ENCODE peak calls at places on chromosome 9, in ten cellular contexts. One of them, this sample, is unnamed.

GRCh38 chr9:6498982-6499381 is 86.0 kb downstream of the UHRF2 start:
- DNase-seq in sigmoid colon: no peak
- DNase-seq in adrenal gland: no peak
- DNase-seq in GM06990: no peak
- DNase-seq in cardiac muscle cell: peak
- DNase-seq in psoas muscle: no peak
- DNase-seq in fibroblast of the aortic adventitia: peak
- DNase-seq in A549: no peak
- DNase-seq in mucosa of descending colon: no peak
- DNase-seq in astrocyte of the spinal cord: peak
- DNase-seq in this sample: peak

GRCh38 chr9:91680129-91680528 is 256.5 kb upstream of the NFIL3 start:
- DNase-seq in sigmoid colon: no peak
- DNase-seq in adrenal gland: no peak
- DNase-seq in GM06990: no peak
- DNase-seq in cardiac muscle cell: no peak
- DNase-seq in psoas muscle: no peak
- DNase-seq in fibroblast of the aortic adventitia: peak
- DNase-seq in A549: no peak
- DNase-seq in mucosa of descending colon: no peak
- DNase-seq in astrocyte of the spinal cord: no peak
- DNase-seq in this sample: no peak

GRCh38 chr9:110536802-110537201 is 42.7 kb downstream of the SVEP1 start:
- DNase-seq in sigmoid colon: no peak
- DNase-seq in adrenal gland: no peak
- DNase-seq in GM06990: no peak
- DNase-seq in cardiac muscle cell: peak
- DNase-seq in psoas muscle: no peak
- DNase-seq in fibroblast of the aortic adventitia: peak
- DNase-seq in A549: no peak
- DNase-seq in mucosa of descending colon: no peak
- DNase-seq in astrocyte of the spinal cord: peak
- DNase-seq in this sample: peak

GRCh38 chr9:12748016-12748415 is 26.8 kb upstream of the LURAP1L start:
- DNase-seq in sigmoid colon: no peak
- DNase-seq in adrenal gland: no peak
- DNase-seq in GM06990: no peak
- DNase-seq in cardiac muscle cell: no peak
- DNase-seq in psoas muscle: no peak
- DNase-seq in fibroblast of the aortic adventitia: peak
- DNase-seq in A549: no peak
- DNase-seq in mucosa of descending colon: no peak
- DNase-seq in astrocyte of the spinal cord: peak
- DNase-seq in this sample: peak

GRCh38 chr9:31168161-31168560 is 1216.3 kb upstream of the ACO1 start:
- DNase-seq in sigmoid colon: no peak
- DNase-seq in adrenal gland: no peak
- DNase-seq in GM06990: no peak
- DNase-seq in cardiac muscle cell: no peak
- DNase-seq in psoas muscle: no peak
- DNase-seq in fibroblast of the aortic adventitia: no peak
- DNase-seq in A549: no peak
- DNase-seq in mucosa of descending colon: no peak
- DNase-seq in astrocyte of the spinal cord: no peak
- DNase-seq in this sample: no peak

GRCh38 chr9:112831281-112831851 is 59.3 kb downstream of the SLC46A2 start:
- DNase-seq in sigmoid colon: no peak
- DNase-seq in adrenal gland: peak
- DNase-seq in GM06990: no peak
- DNase-seq in cardiac muscle cell: peak
- DNase-seq in psoas muscle: peak
- DNase-seq in fibroblast of the aortic adventitia: peak
- DNase-seq in A549: no peak
- DNase-seq in mucosa of descending colon: peak
- DNase-seq in astrocyte of the spinal cord: peak
- DNase-seq in this sample: peak

GRCh38 chr9:134928796-134929559 is 11.3 kb upstream of the FCN1 start:
- DNase-seq in sigmoid colon: peak
- DNase-seq in adrenal gland: peak
- DNase-seq in GM06990: no peak
- DNase-seq in cardiac muscle cell: no peak
- DNase-seq in psoas muscle: peak
- DNase-seq in fibroblast of the aortic adventitia: no peak
- DNase-seq in A549: no peak
- DNase-seq in mucosa of descending colon: no peak
- DNase-seq in astrocyte of the spinal cord: no peak
- DNase-seq in this sample: no peak

GRCh38 chr9:109017493-109017892 is 4.2 kb upstream of the CTNNAL1 start:
- DNase-seq in sigmoid colon: no peak
- DNase-seq in adrenal gland: no peak
- DNase-seq in GM06990: peak
- DNase-seq in cardiac muscle cell: no peak
- DNase-seq in psoas muscle: no peak
- DNase-seq in fibroblast of the aortic adventitia: no peak
- DNase-seq in A549: no peak
- DNase-seq in mucosa of descending colon: no peak
- DNase-seq in astrocyte of the spinal cord: no peak
- DNase-seq in this sample: no peak

GRCh38 chr9:70061776-70062175 is 18.1 kb downstream of the MAMDC2 start:
- DNase-seq in sigmoid colon: no peak
- DNase-seq in adrenal gland: no peak
- DNase-seq in GM06990: no peak
- DNase-seq in cardiac muscle cell: no peak
- DNase-seq in psoas muscle: no peak
- DNase-seq in fibroblast of the aortic adventitia: peak
- DNase-seq in A549: no peak
- DNase-seq in mucosa of descending colon: no peak
- DNase-seq in astrocyte of the spinal cord: peak
- DNase-seq in this sample: no peak

GRCh38 chr9:129183495-129184308 is 5.6 kb upstream of the IER5L start:
- DNase-seq in sigmoid colon: no peak
- DNase-seq in adrenal gland: no peak
- DNase-seq in GM06990: no peak
- DNase-seq in cardiac muscle cell: no peak
- DNase-seq in psoas muscle: no peak
- DNase-seq in fibroblast of the aortic adventitia: no peak
- DNase-seq in A549: no peak
- DNase-seq in mucosa of descending colon: no peak
- DNase-seq in astrocyte of the spinal cord: no peak
- DNase-seq in this sample: no peak

GRCh38 chr9:121779381-121780117 is 128.1 kb downstream of the DAB2IP start:
- DNase-seq in sigmoid colon: peak
- DNase-seq in adrenal gland: no peak
- DNase-seq in GM06990: no peak
- DNase-seq in cardiac muscle cell: no peak
- DNase-seq in psoas muscle: no peak
- DNase-seq in fibroblast of the aortic adventitia: no peak
- DNase-seq in A549: no peak
- DNase-seq in mucosa of descending colon: no peak
- DNase-seq in astrocyte of the spinal cord: peak
- DNase-seq in this sample: no peak

GRCh38 chr9:113350937-113351336 is 1.6 kb downstream of the BSPRY start:
- DNase-seq in sigmoid colon: no peak
- DNase-seq in adrenal gland: no peak
- DNase-seq in GM06990: no peak
- DNase-seq in cardiac muscle cell: no peak
- DNase-seq in psoas muscle: no peak
- DNase-seq in fibroblast of the aortic adventitia: no peak
- DNase-seq in A549: no peak
- DNase-seq in mucosa of descending colon: no peak
- DNase-seq in astrocyte of the spinal cord: no peak
- DNase-seq in this sample: no peak

GRCh38 chr9:117153021-117153420 is 261.8 kb downstream of the ASTN2 start:
- DNase-seq in sigmoid colon: no peak
- DNase-seq in adrenal gland: no peak
- DNase-seq in GM06990: no peak
- DNase-seq in cardiac muscle cell: no peak
- DNase-seq in psoas muscle: no peak
- DNase-seq in fibroblast of the aortic adventitia: no peak
- DNase-seq in A549: no peak
- DNase-seq in mucosa of descending colon: no peak
- DNase-seq in astrocyte of the spinal cord: peak
- DNase-seq in this sample: no peak
- TF ChIP-seq CTCF in sigmoid colon: no peak
- TF ChIP-seq CTCF in adrenal gland: no peak
- TF ChIP-seq CTCF in GM06990: no peak
- TF ChIP-seq CTCF in cardiac muscle cell: no peak
- TF ChIP-seq CTCF in psoas muscle: no peak
- TF ChIP-seq CTCF in fibroblast of the aortic adventitia: no peak
- TF ChIP-seq CTCF in A549: no peak
- TF ChIP-seq CTCF in mucosa of descending colon: no peak
- TF ChIP-seq CTCF in astrocyte of the spinal cord: no peak
- TF ChIP-seq CTCF in this sample: no peak

DNA sequence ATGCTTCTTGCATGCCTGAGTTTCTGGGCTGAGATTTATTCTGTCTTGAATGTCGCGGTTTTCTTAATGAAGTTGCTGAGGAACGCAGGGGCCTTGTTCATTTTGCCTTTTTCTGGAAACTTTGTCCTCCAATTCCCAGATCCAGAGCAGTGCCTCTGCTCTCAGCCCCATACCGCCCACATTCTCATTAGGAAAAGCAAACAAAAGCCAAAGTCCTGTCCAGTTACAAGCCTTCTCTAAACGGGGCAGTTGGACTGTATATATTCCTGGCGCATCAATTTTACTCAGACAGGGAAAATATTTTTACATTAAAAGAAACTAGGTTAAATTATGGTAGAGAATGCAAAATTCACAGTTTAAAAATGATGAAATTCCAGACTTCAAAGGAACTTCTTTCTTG is 1.2 kb upstream of the PSAT1 start:
- DNase-seq in sigmoid colon: no peak
- DNase-seq in adrenal gland: no peak
- DNase-seq in GM06990: no peak
- DNase-seq in cardiac muscle cell: peak
- DNase-seq in psoas muscle: no peak
- DNase-seq in fibroblast of the aortic adventitia: peak
- DNase-seq in A549: no peak
- DNase-seq in mucosa of descending colon: no peak
- DNase-seq in astrocyte of the spinal cord: no peak
- DNase-seq in this sample: no peak
- H3K4me3 ChIP-seq in sigmoid colon: peak
- H3K4me3 ChIP-seq in adrenal gland: no peak
- H3K4me3 ChIP-seq in GM06990: no peak
- H3K4me3 ChIP-seq in cardiac muscle cell: no peak
- H3K4me3 ChIP-seq in psoas muscle: no peak
- H3K4me3 ChIP-seq in fibroblast of the aortic adventitia: peak
- H3K4me3 ChIP-seq in A549: peak
- H3K4me3 ChIP-seq in mucosa of descending colon: no peak
- H3K4me3 ChIP-seq in astrocyte of the spinal cord: peak
- H3K4me3 ChIP-seq in this sample: no peak

GRCh38 chr9:133584167-133584558 is 25.0 kb downstream of the FAM163B start:
- DNase-seq in sigmoid colon: no peak
- DNase-seq in adrenal gland: no peak
- DNase-seq in GM06990: no peak
- DNase-seq in cardiac muscle cell: no peak
- DNase-seq in psoas muscle: no peak
- DNase-seq in fibroblast of the aortic adventitia: no peak
- DNase-seq in A549: no peak
- DNase-seq in mucosa of descending colon: no peak
- DNase-seq in astrocyte of the spinal cord: no peak
- DNase-seq in this sample: no peak

GRCh38 chr9:133583586-133583985 is 25.6 kb downstream of the FAM163B start:
- DNase-seq in sigmoid colon: no peak
- DNase-seq in adrenal gland: no peak
- DNase-seq in GM06990: no peak
- DNase-seq in cardiac muscle cell: peak
- DNase-seq in psoas muscle: no peak
- DNase-seq in fibroblast of the aortic adventitia: no peak
- DNase-seq in A549: no peak
- DNase-seq in mucosa of descending colon: no peak
- DNase-seq in astrocyte of the spinal cord: no peak
- DNase-seq in this sample: no peak

GRCh38 chr9:133583111-133583510 is 26.1 kb downstream of the FAM163B start:
- DNase-seq in sigmoid colon: no peak
- DNase-seq in adrenal gland: no peak
- DNase-seq in GM06990: no peak
- DNase-seq in cardiac muscle cell: no peak
- DNase-seq in psoas muscle: no peak
- DNase-seq in fibroblast of the aortic adventitia: no peak
- DNase-seq in A549: no peak
- DNase-seq in mucosa of descending colon: no peak
- DNase-seq in astrocyte of the spinal cord: no peak
- DNase-seq in this sample: no peak

GRCh38 chr9:133585481-133586367 is 23.5 kb downstream of the FAM163B start:
- DNase-seq in sigmoid colon: no peak
- DNase-seq in adrenal gland: no peak
- DNase-seq in GM06990: no peak
- DNase-seq in cardiac muscle cell: no peak
- DNase-seq in psoas muscle: no peak
- DNase-seq in fibroblast of the aortic adventitia: no peak
- DNase-seq in A549: no peak
- DNase-seq in mucosa of descending colon: no peak
- DNase-seq in astrocyte of the spinal cord: no peak
- DNase-seq in this sample: peak

DNA sequence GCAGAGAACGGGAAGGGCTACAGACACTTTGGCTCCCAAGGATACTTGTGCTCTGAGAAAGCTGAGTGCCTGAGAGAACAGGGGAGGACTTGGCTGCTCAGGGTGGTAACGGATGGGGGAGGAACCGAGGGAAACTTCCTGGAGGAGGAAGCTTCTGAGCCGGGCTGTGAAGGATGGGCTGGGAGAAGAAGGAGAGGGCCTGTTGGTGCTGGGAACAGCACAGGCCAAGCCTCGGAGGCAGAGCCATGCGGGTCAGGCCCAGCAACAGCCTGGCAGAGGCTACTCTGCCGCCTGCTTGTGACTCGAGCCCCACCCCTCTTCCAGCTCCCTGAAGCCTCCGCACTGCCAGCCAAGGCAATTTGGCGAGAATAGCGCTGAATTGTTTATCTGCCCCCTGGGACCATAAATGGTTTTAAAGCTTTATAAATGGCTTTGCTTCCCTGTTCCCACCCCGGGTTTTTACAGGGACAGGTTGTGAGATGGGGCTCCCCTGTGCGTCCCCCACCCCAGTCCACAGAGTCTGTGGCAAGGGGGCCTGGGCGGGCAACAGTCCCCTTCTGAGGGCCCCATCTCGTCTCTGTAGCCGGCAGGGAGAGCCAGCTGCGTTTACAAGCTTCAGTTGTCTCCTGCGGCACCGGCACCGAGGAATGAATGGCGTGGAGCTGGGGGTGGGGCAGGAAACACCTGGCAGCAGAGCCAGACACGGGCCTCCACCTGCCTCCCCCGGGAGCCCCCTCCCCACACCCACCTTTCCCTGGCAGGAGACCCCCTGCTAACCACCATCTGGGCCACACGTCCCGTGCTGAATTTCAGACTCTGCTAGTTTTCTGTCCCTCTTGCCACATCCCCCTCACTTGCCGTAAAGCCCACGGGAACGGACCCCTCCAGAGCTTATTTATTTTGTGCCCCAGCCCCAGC is 24.4 kb downstream of the FAM163B start:
- DNase-seq in sigmoid colon: no peak
- DNase-seq in adrenal gland: no peak
- DNase-seq in GM06990: no peak
- DNase-seq in cardiac muscle cell: peak
- DNase-seq in psoas muscle: no peak
- DNase-seq in fibroblast of the aortic adventitia: peak
- DNase-seq in A549: no peak
- DNase-seq in mucosa of descending colon: no peak
- DNase-seq in astrocyte of the spinal cord: no peak
- DNase-seq in this sample: no peak
- TF ChIP-seq CTCF in sigmoid colon: no peak
- TF ChIP-seq CTCF in adrenal gland: no peak
- TF ChIP-seq CTCF in GM06990: no peak
- TF ChIP-seq CTCF in cardiac muscle cell: no peak
- TF ChIP-seq CTCF in psoas muscle: no peak
- TF ChIP-seq CTCF in fibroblast of the aortic adventitia: no peak
- TF ChIP-seq CTCF in A549: no peak
- TF ChIP-seq CTCF in mucosa of descending colon: no peak
- TF ChIP-seq CTCF in astrocyte of the spinal cord: no peak
- TF ChIP-seq CTCF in this sample: no peak

GRCh38 chr9:124593080-124594058 is 86.2 kb upstream of the NR5A1 start:
- DNase-seq in sigmoid colon: no peak
- DNase-seq in adrenal gland: no peak
- DNase-seq in GM06990: no peak
- DNase-seq in cardiac muscle cell: peak
- DNase-seq in psoas muscle: no peak
- DNase-seq in fibroblast of the aortic adventitia: no peak
- DNase-seq in A549: no peak
- DNase-seq in mucosa of descending colon: no peak
- DNase-seq in astrocyte of the spinal cord: no peak
- DNase-seq in this sample: peak
- H3K4me3 ChIP-seq in sigmoid colon: no peak
- H3K4me3 ChIP-seq in adrenal gland: no peak
- H3K4me3 ChIP-seq in GM06990: no peak
- H3K4me3 ChIP-seq in cardiac muscle cell: peak
- H3K4me3 ChIP-seq in psoas muscle: no peak
- H3K4me3 ChIP-seq in fibroblast of the aortic adventitia: no peak
- H3K4me3 ChIP-seq in A549: no peak
- H3K4me3 ChIP-seq in mucosa of descending colon: no peak
- H3K4me3 ChIP-seq in astrocyte of the spinal cord: no peak
- H3K4me3 ChIP-seq in this sample: no peak

This sample was measured in AG10803.